ENCODE peak calls at places on chromosomes 1 and 21, in five cellular contexts. S is ovary; C is CD8-positive, alpha-beta memory T cell; D is right lobe of liver; W is psoas muscle. G is an unnamed sample.

GRCh38 chr1:223500560-223501425 is 107.6 kb downstream of the CCDC185 start:
- DNase-seq in S (no peak), C (no peak), D (no peak), W (no peak), G (peak; percentile 83)

GRCh38 chr1:241637046-241637590 is 3.1 kb downstream of the CHML start:
- DNase-seq in S (no peak), C (no peak), D (no peak), W (no peak), G (no peak)

GRCh38 chr1:242059976-242060375 is 61.1 kb upstream of the MAP1LC3C start:
- DNase-seq in S (no peak), C (no peak), D (no peak), W (no peak), G (no peak)

GRCh38 chr1:9371391-9371935 is 78.8 kb downstream of the SPSB1 start:
- DNase-seq in S (peak; percentile 86), C (no peak), D (no peak), W (peak; percentile 53), G (peak; percentile 54)

GRCh38 chr1:11707621-11708276 is 16.2 kb downstream of the DRAXIN start:
- DNase-seq in S (no peak), C (no peak), D (peak; percentile 84), W (peak; percentile 46), G (no peak)

GRCh38 chr21:44869860-44870747 is 3.4 kb downstream of the PTTG1IP start:
- DNase-seq in S (peak; percentile 59), C (no peak), D (peak; percentile 38), W (peak; percentile 63), G (peak; percentile 96)

GRCh38 chr1:235057385-235058306 is 71.0 kb downstream of the TOMM20 start:
- DNase-seq in S (no peak), C (no peak), D (peak; percentile 65), W (no peak), G (no peak)

GRCh38 chr1:196309386-196309785 is 298.9 kb downstream of the KCNT2 start:
- DNase-seq in S (no peak), C (no peak), D (no peak), W (no peak), G (peak; percentile 74)

GRCh38 chr1:19311931-19312781 is at the start of the genes AKR7A2 and SLC66A1:
- DNase-seq in S (peak; percentile 96), C (peak; percentile 89), D (peak; percentile 96), W (peak; percentile 95), G (peak; percentile 88)

GRCh38 chr1:94773296-94773809 is 46.8 kb upstream of the SLC44A3 start:
- DNase-seq in S (no peak), C (no peak), D (no peak), W (no peak), G (no peak)

GRCh38 chr1:90480271-90480835 is 236.7 kb downstream of the BARHL2 start:
- DNase-seq in S (no peak), C (no peak), D (no peak), W (no peak), G (no peak)

GRCh38 chr1:19793360-19794046 is 6.2 kb downstream of the TMCO4 start:
- DNase-seq in S (no peak), C (no peak), D (no peak), W (no peak), G (no peak)

GRCh38 chr1:62209931-62210595 is 15.4 kb downstream of the L1TD1 start:
- DNase-seq in S (no peak), C (no peak), D (no peak), W (no peak), G (no peak)

GRCh38 chr1:30923597-30923996 is 15.0 kb upstream of the SDC3 start:
- DNase-seq in S (no peak), C (no peak), D (no peak), W (no peak), G (peak; percentile 43)

GRCh38 chr1:200180821-200181220 is 153.3 kb downstream of the NR5A2 start:
- DNase-seq in S (no peak), C (no peak), D (peak; percentile 62), W (no peak), G (peak; percentile 85)

GRCh38 chr1:39158330-39159086 is 46.0 kb upstream of the MACF1 start:
- DNase-seq in S (no peak), C (no peak), D (peak; percentile 86), W (no peak), G (no peak)

GRCh38 chr1:115797491-115797890 is 29.0 kb upstream of the CASQ2 start:
- DNase-seq in S (no peak), C (no peak), D (no peak), W (no peak), G (no peak)

GRCh38 chr1:6965914-6966241 is 180.6 kb downstream of the CAMTA1 start:
- DNase-seq in S (no peak), C (no peak), D (no peak), W (no peak), G (no peak)

GRCh38 chr1:159823401-159823800 is 3.3 kb upstream of the SLAMF8 start:
- DNase-seq in S (no peak), C (no peak), D (no peak), W (no peak), G (no peak)

GRCh38 chr1:1240822-1241587 is 5.5 kb downstream of the C1QTNF12 start:
- DNase-seq in S (no peak), C (no peak), D (no peak), W (no peak), G (peak; percentile 22)

GRCh38 chr1:195903203-195903602 is 705.0 kb downstream of the KCNT2 start:
- DNase-seq in S (no peak), C (no peak), D (no peak), W (no peak), G (no peak)

GRCh38 chr1:6489799-6490180 is 1.7 kb downstream of the PLEKHG5 start:
- DNase-seq in S (peak; percentile 75), C (peak; percentile 82), D (peak; percentile 82), W (peak; percentile 70), G (peak; percentile 70)

DNA sequence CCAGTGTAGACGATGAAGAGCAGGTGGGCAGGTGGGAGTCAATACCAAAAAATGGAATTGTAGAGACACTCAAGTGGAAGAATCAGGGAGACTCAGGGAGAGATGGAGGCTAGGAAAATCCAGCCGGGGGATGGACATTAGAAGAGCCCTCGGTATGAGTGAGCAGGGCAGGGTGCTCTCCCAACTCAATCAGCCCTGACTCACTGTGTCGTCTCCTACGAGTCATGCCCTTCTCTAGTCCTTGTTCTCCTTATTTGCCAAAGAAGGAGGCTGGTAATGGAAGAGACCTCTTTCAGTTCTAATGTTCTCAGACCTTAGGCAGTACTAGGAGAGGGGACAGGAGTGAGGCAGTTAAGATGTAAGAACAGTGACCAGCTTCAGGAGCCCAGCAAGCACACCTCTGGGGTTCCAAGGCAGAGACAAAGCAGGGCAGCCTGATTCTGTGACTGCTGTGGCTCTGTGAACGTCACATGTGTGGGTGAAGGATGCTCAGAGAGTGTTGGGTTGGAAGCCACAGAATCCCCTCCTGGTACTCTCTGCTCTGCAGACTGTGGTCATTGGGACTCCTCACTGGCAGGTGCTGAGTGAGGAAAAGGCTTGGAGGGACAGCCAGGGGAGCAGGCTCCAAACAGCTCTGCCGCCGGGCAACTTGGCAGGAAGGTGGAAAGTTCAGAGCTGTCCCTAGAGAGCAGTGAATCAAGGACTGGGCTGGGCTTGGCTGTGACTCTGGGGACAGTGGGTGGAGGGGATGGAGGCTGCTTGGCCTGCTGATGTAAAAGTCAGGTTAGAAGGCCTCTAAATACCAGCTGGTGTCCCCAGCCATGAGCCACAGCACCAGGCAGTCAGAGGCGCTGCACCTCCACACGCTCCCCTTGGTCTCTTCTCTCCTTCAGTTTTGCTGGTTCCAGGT is 11.1 kb upstream of the GJA5 start:
- DNase-seq in S (no peak), C (no peak), D (no peak), W (peak; percentile 32), G (peak; percentile 69)
- H3K4me3 ChIP-seq in S (no peak overlapping the region), C (no peak overlapping the region), D (no peak overlapping the region), W (peak overlapping the region; percentile 49), G (no peak overlapping the region)

GRCh38 chr1:21620011-21620410 is 49.1 kb downstream of the RAP1GAP start:
- DNase-seq in S (no peak), C (no peak), D (no peak), W (no peak), G (no peak)
- H3K4me3 ChIP-seq in S (no peak overlapping the region), C (no peak overlapping the region), D (peak overlapping the region; percentile 5), W (no peak overlapping the region), G (no peak overlapping the region)

GRCh38 chr1:13892141-13892670 is 192.2 kb downstream of the PRDM2 start:
- DNase-seq in S (no peak), C (no peak), D (no peak), W (no peak), G (no peak)

GRCh38 chr1:13893456-13893855 is 193.5 kb downstream of the PRDM2 start:
- DNase-seq in S (no peak), C (no peak), D (no peak), W (no peak), G (no peak)

GRCh38 chr1:13890766-13891165 is 190.8 kb downstream of the PRDM2 start:
- DNase-seq in S (no peak), C (no peak), D (no peak), W (no peak), G (no peak)

GRCh38 chr1:13889495-13889894 is 189.5 kb downstream of the PRDM2 start:
- DNase-seq in S (no peak), C (no peak), D (no peak), W (no peak), G (no peak)

DNA sequence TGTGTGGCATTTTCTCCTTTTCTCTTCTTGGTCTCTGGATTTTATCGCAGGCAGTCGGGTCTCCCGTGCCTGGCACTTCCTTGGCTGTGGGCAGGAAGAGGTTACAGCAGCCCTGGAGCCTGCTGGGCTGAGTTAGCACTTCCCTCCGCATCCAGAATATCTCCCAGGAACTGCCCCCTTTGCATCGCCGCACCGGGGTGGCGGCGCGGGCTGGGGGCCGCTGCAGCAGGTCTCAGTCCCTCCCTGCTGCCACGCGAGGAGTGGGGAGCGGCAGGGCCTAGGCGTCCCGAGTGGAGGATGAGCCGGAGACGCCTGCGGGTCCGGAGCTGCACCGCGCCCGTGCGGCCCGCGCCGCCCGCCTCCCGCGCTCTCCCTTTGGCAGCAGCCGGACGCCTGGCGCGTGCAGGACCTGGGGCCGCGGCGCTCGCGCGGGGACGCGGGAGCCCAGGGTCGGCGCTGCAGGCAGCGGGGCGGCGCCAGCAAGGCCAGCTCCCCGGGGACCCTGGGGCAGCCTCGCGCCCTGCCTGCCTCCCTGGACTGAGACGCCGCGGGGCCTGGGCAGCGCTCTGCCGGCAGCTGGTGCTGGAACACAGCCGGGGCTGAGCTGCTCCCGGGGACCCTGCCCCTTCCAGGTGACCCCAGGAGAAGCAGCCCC is 192.8 kb downstream of the PRDM2 start:
- DNase-seq in S (peak; percentile 65), C (no peak), D (no peak), W (peak; percentile 18), G (no peak)
- H3K4me3 ChIP-seq in S (peak overlapping the region; percentile 29), C (no peak overlapping the region), D (no peak overlapping the region), W (peak overlapping the region; percentile 57), G (peak overlapping the region; percentile 22)

DNA sequence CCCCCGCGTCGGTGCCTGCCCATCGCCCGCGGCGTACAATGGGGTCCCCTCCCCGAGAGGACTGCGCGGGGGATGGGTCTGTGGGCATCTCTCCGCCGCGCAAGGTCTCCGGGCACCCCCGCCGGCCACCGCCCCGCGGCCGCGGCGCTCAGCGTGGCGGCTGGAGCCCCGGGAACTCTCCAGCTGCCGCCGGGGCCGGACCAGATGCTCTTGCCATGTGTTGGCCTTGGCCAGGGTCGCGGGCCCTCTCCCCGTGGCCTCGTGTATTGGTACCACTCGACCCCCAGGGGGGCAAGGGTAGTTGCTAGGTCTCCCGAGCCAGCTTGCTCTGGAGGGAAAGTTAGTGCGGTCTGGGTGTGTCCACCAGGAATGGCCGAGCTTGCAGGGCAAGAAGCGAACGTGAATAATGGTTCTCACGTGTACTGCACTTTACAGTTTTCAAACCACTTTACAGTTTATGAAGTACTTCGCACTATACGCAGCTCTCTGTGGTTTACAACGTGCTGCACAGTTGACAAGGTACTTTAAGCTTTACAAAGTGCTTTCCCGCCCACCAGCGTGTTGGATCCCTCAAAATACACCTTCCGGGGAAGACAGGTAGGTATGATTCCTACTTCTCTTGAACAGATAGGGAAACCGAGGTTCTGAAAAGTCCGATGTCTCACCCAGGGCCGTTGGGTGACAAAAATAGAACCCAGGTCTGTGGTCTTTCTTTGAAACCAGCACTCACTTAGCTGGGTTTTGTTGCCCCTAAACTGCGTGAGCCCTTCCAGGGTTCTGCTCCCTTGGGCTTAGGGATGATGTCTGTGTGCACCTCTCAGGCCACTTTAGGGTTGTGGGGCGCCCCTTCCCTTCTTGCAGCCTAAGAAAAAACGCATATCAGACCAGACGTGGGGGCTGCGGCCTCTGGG is 1.2 kb downstream of the EPHB2 start:
- DNase-seq in S (peak; percentile 51), C (no peak), D (no peak), W (no peak), G (peak; percentile 48)
- H3K4me3 ChIP-seq in S (peak overlapping the region; percentile 33), C (no peak overlapping the region), D (peak overlapping the region; percentile 29), W (peak overlapping the region; percentile 57), G (peak overlapping the region; percentile 72)